ENCODE peak calls at places on chromosome 1, in four cellular contexts. N is AG10803, I is NCI-H345, C is NB4. T is an unnamed sample.

GRCh38 chr1:233629305-233629935 is 15.5 kb downstream of the KCNK1 start:
- DNase-seq in C (no peak), I (no peak), N (no peak), T (no peak)

GRCh38 chr1:193443886-193444285 is 257.5 kb upstream of the B3GALT2 start:
- DNase-seq in N (no peak), C (no peak), I (no peak), T (no peak)

GRCh38 chr1:115063238-115063901 is 25.9 kb downstream of the TSPAN2 start:
- DNase-seq in N (no peak), I (no peak), C (peak; percentile 13), T (no peak)

GRCh38 chr1:109928591-109929111 is 18.0 kb downstream of the CSF1 start:
- DNase-seq in I (no peak), N (peak; percentile 89), C (no peak), T (no peak)

GRCh38 chr1:153572569-153573015 is 6.9 kb upstream of the S100A2 start:
- DNase-seq in N (peak; percentile 85), C (peak; percentile 74), I (peak; percentile 64), T (peak; percentile 72)

GRCh38 chr1:31556481-31557006 is 19.8 kb upstream of the TINAGL1 start:
- DNase-seq in I (no peak), N (no peak), C (no peak), T (no peak)

GRCh38 chr1:219812086-219812485 is 116.3 kb downstream of the SLC30A10 start:
- DNase-seq in N (no peak), C (no peak), I (no peak), T (no peak)

GRCh38 chr1:188237573-188238353 is 1409.0 kb downstream of the PLA2G4A start:
- DNase-seq in N (no peak), I (no peak), C (no peak), T (no peak)